ENCODE peak calls at places on chromosomes 7 and 10, in seven cellular contexts. H, E, W, Q, K, D and Z are unnamed samples.

GRCh38 chr10:118423800-118424479 is 81.8 kb upstream of the FAM204A start:
- DNase-seq in Q (peak; percentile 78), W (peak; percentile 43), H (peak; percentile 91), D (peak; percentile 81), E (peak; percentile 95), K (peak; percentile 25), Z (peak; percentile 18)

GRCh38 chr10:61971016-61971350 is 69.5 kb downstream of the ARID5B start:
- DNase-seq in D (no peak), K (no peak), Q (peak; percentile 58), W (no peak), H (no peak), E (peak; percentile 61), Z (no peak)

GRCh38 chr7:5557920-5558401 is 134.3 kb upstream of the TNRC18 start:
- DNase-seq in H (no peak), Q (no peak), W (no peak), D (peak; percentile 82), E (peak; percentile 19), K (no peak), Z (peak; percentile 79)

GRCh38 chr7:105637755-105638154 is 56.5 kb upstream of the EFCAB10 start:
- DNase-seq in Q (no peak), H (no peak), E (no peak), K (no peak), D (no peak), W (no peak), Z (no peak)

GRCh38 chr10:290026-290725 is 154.9 kb downstream of the ZMYND11 start:
- DNase-seq in D (no peak), W (no peak), H (no peak), Q (peak; percentile 11), K (no peak), E (no peak), Z (no peak)

GRCh38 chr10:118767297-118768040 is 12.7 kb upstream of the CACUL1 start:
- DNase-seq in H (no peak), W (no peak), Q (no peak), E (no peak), K (no peak), D (no peak), Z (no peak)

GRCh38 chr10:72387187-72387586 is 32.5 kb upstream of the DNAJB12 start:
- DNase-seq in H (no peak), Q (no peak), W (no peak), D (no peak), K (no peak), E (no peak), Z (no peak)

GRCh38 chr7:41114166-41114565 is 588.7 kb downstream of the INHBA start:
- DNase-seq in K (no peak), D (no peak), W (no peak), E (no peak), Q (peak; percentile 70), H (no peak), Z (no peak)

GRCh38 chr7:1555046-1555812 is 776 bp downstream of the TMEM184A start:
- DNase-seq in W (peak; percentile 92), H (peak; percentile 94), Q (peak; percentile 85), D (peak; percentile 89), E (peak; percentile 54), K (no peak), Z (peak; percentile 91)

GRCh38 chr10:122780391-122780790 is 65.3 kb downstream of the CUZD1 start:
- DNase-seq in H (no peak), W (peak; percentile 38), Q (peak; percentile 38), E (no peak), D (no peak), K (no peak), Z (no peak)

DNA sequence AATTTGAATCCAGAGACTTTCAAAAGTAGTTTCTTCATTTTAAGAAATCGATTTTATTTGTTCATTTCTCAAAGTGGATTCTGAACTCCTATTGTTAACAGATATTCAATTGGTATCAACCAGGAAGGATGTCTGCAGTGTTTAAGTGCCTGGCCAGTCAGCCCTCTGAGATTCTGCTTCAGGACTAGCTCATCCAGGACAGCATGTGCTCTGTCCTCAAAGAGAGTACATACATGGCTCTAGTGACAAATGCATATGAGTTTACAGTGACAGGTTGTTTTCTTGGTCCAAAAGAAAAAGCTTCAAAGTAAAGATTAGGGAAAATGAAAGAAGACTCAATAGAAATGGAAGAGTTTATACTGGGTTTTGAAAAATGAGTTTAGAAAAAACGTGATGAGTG is 8.4 kb upstream of the PTN start:
- DNase-seq in W (no peak), E (no peak), Q (no peak), D (no peak), K (no peak), H (no peak), Z (no peak)
- H3K4me1 ChIP-seq in W (no peaks in the 10 kb centered on the region), E (peaks cover 4% of the 10 kb centered on the region), Q (no peaks in the 10 kb centered on the region), D (no peaks in the 10 kb centered on the region), K (no peaks in the 10 kb centered on the region), H (no peaks in the 10 kb centered on the region), Z (no peaks in the 10 kb centered on the region)

GRCh38 chr7:6691103-6691502 is 15.6 kb downstream of the ZNF12 start:
- DNase-seq in D (no peak), H (no peak), W (peak; percentile 19), K (no peak), Q (no peak), E (no peak), Z (no peak)

DNA sequence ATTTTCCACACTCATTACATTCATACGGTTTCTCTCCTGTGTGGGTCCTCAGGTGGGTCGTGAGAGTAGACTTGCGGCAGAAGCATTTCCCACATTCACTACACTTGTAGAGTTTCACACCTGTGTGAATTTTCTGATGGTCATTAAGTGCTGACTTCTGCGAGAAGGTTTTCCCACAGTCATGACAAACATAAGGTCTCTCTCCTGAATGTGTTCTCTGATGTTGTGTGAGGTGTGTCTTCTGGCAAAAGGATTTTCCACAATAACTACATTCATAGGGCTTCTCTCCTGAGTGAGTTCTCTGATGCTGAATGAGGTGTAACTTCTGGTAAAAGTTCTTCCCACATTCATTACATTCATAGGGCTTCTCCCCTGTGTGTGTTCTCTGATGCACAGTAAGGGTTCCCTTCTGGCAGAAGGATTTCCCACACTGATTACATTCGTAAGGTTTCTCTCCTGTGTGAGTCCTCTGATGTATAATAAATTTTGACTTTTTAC is 15.1 kb downstream of the ZNF12 start:
- DNase-seq in H (peak; percentile 56), K (no peak), Q (peak; percentile 45), D (no peak), E (peak; percentile 17), W (peak; percentile 39), Z (no peak)
- H3K9me3 ChIP-seq in H (peaks cover 100% of the 10 kb centered on the region), K (peaks cover 93% of the 10 kb centered on the region), Q (peaks cover 21% of the 10 kb centered on the region), D (peaks cover 100% of the 10 kb centered on the region), E (peaks cover 100% of the 10 kb centered on the region), W (peaks cover 67% of the 10 kb centered on the region), Z (peaks cover 27% of the 10 kb centered on the region)

DNA sequence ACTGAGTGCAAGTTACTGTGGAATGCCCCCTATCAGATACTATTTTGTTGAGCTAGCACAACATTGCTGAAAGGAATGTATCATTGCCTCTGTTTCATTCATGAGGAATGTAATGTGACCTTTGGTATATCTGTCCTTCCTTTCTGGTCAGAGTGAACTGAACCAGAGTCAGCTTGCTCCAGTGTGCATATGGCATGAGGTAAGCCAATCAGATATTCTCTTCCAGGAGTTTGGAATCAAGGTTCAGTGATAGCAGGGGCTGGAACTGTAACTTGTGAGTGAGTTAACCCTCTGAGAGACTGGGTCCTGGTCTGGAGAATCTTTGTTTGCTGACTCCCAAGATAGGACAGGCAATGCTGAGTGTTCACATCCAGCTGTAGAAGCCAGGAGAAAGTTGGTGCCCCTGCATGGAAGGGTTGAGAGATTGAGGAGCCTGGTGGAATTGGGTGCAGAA is 45.3 kb upstream of the OSBPL3 start:
- DNase-seq in D (no peak), Q (peak; percentile 95), H (peak; percentile 61), W (peak; percentile 85), E (peak; percentile 82), K (no peak), Z (no peak)
- H3K4me3 ChIP-seq in D (no peak overlapping the region), Q (no peak overlapping the region), H (no peak overlapping the region), W (no peak overlapping the region), E (peak overlapping the region; percentile 30), K (no peak overlapping the region), Z (no peak overlapping the region)

GRCh38 chr7:16232273-16232672 is 189.1 kb downstream of the CRPPA start:
- DNase-seq in K (no peak), D (no peak), W (no peak), Q (no peak), H (no peak), E (no peak), Z (no peak)
- H3K4me1 ChIP-seq in K (no peaks in the 10 kb centered on the region), D (no peaks in the 10 kb centered on the region), W (no peaks in the 10 kb centered on the region), Q (no peaks in the 10 kb centered on the region), H (no peaks in the 10 kb centered on the region), E (no peaks in the 10 kb centered on the region), Z (no peaks in the 10 kb centered on the region)

DNA sequence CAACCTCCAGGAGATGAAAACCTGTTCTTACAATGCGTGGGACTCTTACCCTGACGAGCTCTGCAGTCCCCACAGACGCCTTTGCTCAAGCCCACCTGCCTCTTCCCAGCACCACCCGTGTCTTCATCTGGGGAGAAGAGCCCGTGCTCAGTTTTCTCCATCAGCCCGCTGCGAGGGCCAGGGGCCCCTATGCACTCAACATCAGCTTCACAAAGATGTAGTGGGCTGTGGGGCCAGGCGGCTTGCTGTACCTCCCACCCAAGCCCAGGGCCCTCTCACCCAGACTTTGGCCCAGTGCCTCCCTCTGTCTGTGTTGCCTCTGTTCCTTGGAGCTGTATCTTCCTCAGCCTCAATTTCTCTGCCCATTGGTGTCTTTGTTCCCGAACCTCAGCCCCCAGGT is 436.6 kb downstream of the DNAJB6 start:
- DNase-seq in W (no peak), D (no peak), H (no peak), E (no peak), K (no peak), Q (no peak), Z (no peak)
- H3K9me3 ChIP-seq in W (peaks cover 19% of the 10 kb centered on the region), D (peaks cover 4% of the 10 kb centered on the region), H (peaks cover 15% of the 10 kb centered on the region), E (peaks cover 10% of the 10 kb centered on the region), K (peaks cover 5% of the 10 kb centered on the region), Q (peaks cover 1% of the 10 kb centered on the region), Z (no peaks in the 10 kb centered on the region)

DNA sequence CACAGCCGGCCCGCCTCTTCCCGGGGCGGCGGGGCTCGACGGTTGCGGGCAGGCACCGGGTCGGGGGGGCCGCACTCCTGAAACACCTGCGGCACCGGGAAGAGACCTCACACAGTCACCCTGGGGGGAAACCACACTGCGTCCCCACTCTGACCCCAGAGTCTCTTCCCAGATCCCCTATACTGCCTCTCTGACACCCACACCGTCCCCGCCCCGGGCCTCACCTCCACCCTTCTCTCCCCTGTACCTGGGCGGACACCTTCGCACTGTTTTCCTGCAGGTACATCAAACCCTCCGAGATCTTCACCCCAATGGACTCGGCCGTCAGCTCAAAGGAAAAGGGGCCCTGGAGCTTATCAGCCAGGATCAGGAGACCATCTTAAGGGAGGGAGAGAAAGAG is 3.4 kb upstream of the GAL3ST4 start:
- DNase-seq in D (no peak), Q (no peak), W (no peak), K (no peak), E (no peak), H (no peak), Z (no peak)
- H3K4me3 ChIP-seq in D (no peak overlapping the region), Q (no peak overlapping the region), W (no peak overlapping the region), K (peak overlapping the region; percentile 59), E (no peak overlapping the region), H (peak overlapping the region; percentile 40), Z (peak overlapping the region; percentile 53)

DNA sequence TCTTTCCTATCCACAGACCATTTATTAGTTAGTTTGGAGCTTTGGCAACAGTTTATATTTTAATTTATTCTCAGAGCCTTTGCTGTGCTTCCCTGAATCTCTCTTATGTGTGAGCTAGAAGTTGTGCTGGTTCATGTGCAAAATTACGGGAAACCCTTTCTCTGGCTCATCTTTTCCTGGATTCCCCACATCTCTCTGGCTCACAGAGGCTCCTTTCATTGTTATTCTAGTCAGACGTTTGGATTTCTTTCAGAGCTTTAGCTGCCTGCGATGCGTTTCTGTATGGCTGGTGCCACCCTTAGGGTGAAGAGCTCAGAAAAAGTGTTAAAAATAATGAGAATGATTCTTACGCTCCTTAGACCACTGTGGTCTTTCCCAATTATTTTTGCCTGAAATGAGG is 53.3 kb downstream of the TPST1 start:
- DNase-seq in H (no peak), W (no peak), K (no peak), Q (peak; percentile 69), E (no peak), D (no peak), Z (no peak)
- H3K4me1 ChIP-seq in H (peaks cover 7% of the 10 kb centered on the region), W (no peaks in the 10 kb centered on the region), K (peaks cover 32% of the 10 kb centered on the region), Q (peaks cover 2% of the 10 kb centered on the region), E (peaks cover 67% of the 10 kb centered on the region), D (no peaks in the 10 kb centered on the region), Z (no peaks in the 10 kb centered on the region)